ENCODE peak calls at places on chromosomes 11 and 22, in four cellular contexts. D is HepG2, P is GM12878, V is K562. T is an unnamed sample.

GRCh38 chr11:117723625-117724024 is 73.4 kb downstream of the DSCAML1 start:
- DNase-seq in V (no peak), P (no peak), D (no peak), T (no peak)

GRCh38 chr11:128653828-128654231 is 40.0 kb upstream of the FLI1 start:
- DNase-seq in D (no peak), V (no peak), P (no peak), T (no peak)

GRCh38 chr11:34235591-34236071 is 122.2 kb downstream of the ABTB2 start:
- DNase-seq in P (no peak), D (no peak), V (no peak), T (no peak)

GRCh38 chr22:43435851-43436535 is 24.2 kb downstream of the MPPED1 start:
- DNase-seq in P (no peak), V (no peak), D (no peak), T (no peak)

GRCh38 chr22:27775698-27776409 is 25.7 kb downstream of the MN1 start:
- DNase-seq in D (no peak), P (no peak), V (no peak), T (peak; percentile 44)

GRCh38 chr11:57150454-57150917 is 31.3 kb upstream of the LRRC55 start:
- DNase-seq in D (no peak), V (peak; percentile 25), P (no peak), T (peak; percentile 41)

GRCh38 chr22:29520851-29521250 is 32.7 kb downstream of the THOC5 start:
- DNase-seq in D (no peak), V (no peak), P (no peak), T (no peak)

GRCh38 chr11:19605500-19606371 is 106.9 kb upstream of the NAV2 start:
- DNase-seq in V (no peak), D (no peak), P (no peak), T (no peak)

GRCh38 chr11:69546735-69547370 is 65.4 kb downstream of the LINC01488 start:
- DNase-seq in P (peak; percentile 45), D (no peak), V (no peak), T (no peak)

GRCh38 chr22:28711820-28712777 is 29.5 kb downstream of the CHEK2 start:
- DNase-seq in D (peak; percentile 97), V (peak; percentile 11), P (no peak), T (no peak)

GRCh38 chr22:44870021-44870420 is 117.6 kb downstream of the ARHGAP8 start:
- DNase-seq in V (peak; percentile 49), P (no peak), D (no peak), T (no peak)

GRCh38 chr22:27397948-27398330 is 403.6 kb downstream of the MN1 start:
- DNase-seq in D (no peak), V (no peak), P (no peak), T (no peak)

GRCh38 chr11:61146413-61146812 is 14.8 kb downstream of the VPS37C start:
- DNase-seq in P (no peak), D (no peak), V (no peak), T (no peak)

GRCh38 chr11:131122448-131122847 is 206.2 kb upstream of the SNX19 start:
- DNase-seq in P (no peak), D (no peak), V (no peak), T (no peak)

DNA sequence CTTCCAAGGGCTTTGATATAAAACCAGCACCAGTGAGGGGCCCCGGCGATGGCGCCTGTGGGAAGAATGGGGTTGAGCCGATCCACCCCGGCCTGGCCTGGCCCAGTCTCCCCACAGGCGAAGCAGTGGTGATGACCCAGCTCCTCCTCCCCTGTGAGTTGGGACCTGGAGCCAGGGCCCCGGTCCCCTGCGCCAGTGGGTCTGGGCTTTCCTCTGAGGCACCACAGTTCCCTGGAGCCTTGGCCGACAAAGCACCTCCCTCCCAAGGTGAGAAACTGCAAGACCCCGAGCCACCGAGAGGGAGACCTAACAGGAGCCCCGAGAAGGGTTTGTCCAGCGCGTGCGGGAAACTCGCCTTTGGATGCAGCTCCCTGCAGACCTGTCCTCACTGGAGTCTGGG is 942.9 kb downstream of the BRD1 start:
- DNase-seq in V (no peak), P (no peak), D (no peak), T (no peak)
- TF ChIP-seq NFIC in V (no peak), P (no peak), D (no peak), T (no peak)

GRCh38 chr11:109012996-109013395 is 348.1 kb downstream of the DDX10 start:
- DNase-seq in D (no peak), P (no peak), V (no peak), T (no peak)
- TF ChIP-seq SIN3A in D (no peak), P (no peak), V (no peak), T (no peak)

DNA sequence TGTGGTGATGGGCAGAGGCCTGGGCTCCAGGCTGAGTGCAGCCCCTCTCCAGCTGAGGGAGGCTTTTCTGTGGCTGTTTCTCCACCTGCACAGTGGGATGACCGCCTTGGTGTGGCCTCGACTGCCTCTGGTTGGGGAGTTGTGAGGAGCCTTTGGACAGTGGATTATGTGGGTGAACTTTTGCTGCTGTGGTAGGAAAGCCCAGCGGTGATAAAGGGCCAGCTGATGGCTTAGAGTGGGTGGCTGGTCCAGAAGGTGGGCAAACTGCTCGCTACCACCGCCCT is 1.4 kb upstream of the ESRRA start:
- DNase-seq in P (no peak), D (no peak), V (no peak), T (no peak)
- TF ChIP-seq NFIC in P (no peak), D (no peak), V (no peak), T (no peak)

DNA sequence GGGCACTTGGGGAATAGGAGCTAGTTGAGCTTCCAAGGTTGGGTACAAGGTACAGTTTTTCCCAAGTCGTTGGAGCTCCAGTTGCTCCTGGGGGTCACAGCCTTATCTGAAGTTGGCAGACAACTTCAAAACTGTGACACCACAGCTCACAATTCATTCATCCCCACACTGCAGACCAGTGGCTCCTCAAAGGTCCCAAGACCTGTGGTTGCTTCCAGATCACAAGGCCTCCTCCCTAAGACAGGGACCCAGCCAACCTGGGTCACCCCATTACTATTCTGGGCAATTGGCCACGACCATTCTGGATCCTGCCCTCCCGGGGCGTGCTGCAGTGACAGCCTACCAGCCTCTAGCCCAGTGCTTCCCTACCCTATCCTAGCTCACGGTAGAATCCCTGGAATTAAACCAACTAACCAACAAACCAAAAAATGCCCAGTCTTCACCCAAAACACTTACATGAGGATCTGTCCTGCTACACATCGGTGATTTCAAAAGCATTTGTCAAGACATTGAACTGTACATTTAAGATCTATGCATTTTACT is 862 bp upstream of the PDXP start:
- DNase-seq in D (no peak), V (no peak), P (no peak), T (peak; percentile 75)
- TF ChIP-seq SIN3A in D (no peak), V (no peak), P (no peak), T (no peak)

GRCh38 chr11:129787518-129787917 is 28.1 kb upstream of the TMEM45B start:
- DNase-seq in D (no peak), V (no peak), P (no peak), T (no peak)
- TF ChIP-seq NFIC in D (no peak), V (no peak), P (no peak), T (no peak)

T was measured in SK-N-SH.